ENCODE peak calls at places on chromosome 11, in eight cellular contexts. W is H1, A is A549, F is stomach, O is body of pancreas, V is IMR-90, S is thyroid gland, Z is heart left ventricle. I is an unnamed sample.

GRCh38 chr11:10208045-10208674 is 85.9 kb downstream of the SBF2 start:
- DNase-seq in W (no peak), A (peak), F (no peak), O (no peak), V (peak), S (no peak), Z (no peak), I (no peak)

GRCh38 chr11:12085371-12086251 is 24.8 kb upstream of the MICAL2 start:
- DNase-seq in W (no peak), A (peak), F (no peak), O (no peak), V (peak), S (no peak), Z (no peak), I (no peak)

GRCh38 chr11:14422052-14422813 is 63.2 kb upstream of the RRAS2 start:
- DNase-seq in W (peak), A (peak), F (peak), O (peak), V (peak), S (peak), Z (peak), I (peak)

GRCh38 chr11:80320765-80321164 is 879.9 kb upstream of the TENM4 start:
- DNase-seq in W (no peak), A (no peak), F (no peak), O (no peak), V (no peak), S (no peak), Z (no peak), I (no peak)

GRCh38 chr11:122210378-122210995 is 94.5 kb upstream of the BLID start:
- DNase-seq in W (no peak), A (no peak), F (no peak), O (no peak), V (peak), S (no peak), Z (no peak), I (no peak)

GRCh38 chr11:21814169-21814568 is 378.7 kb upstream of the ANO5 start:
- DNase-seq in W (no peak), A (no peak), F (no peak), O (peak), V (no peak), S (no peak), Z (no peak), I (no peak)

GRCh38 chr11:46247090-46247489 is 30.4 kb upstream of the CREB3L1 start:
- DNase-seq in W (no peak), A (no peak), F (no peak), O (no peak), V (no peak), S (no peak), Z (no peak), I (no peak)

GRCh38 chr11:14413307-14414072 is 54.5 kb upstream of the RRAS2 start:
- DNase-seq in W (peak), A (no peak), F (no peak), O (peak), V (peak), S (no peak), Z (peak), I (no peak)

GRCh38 chr11:119057000-119057769 is at the start of gene HYOU1:
- DNase-seq in W (peak), A (peak), F (peak), O (peak), V (peak), S (peak), Z (peak), I (peak)

GRCh38 chr11:8309311-8309710 is 45.6 kb upstream of the LMO1 start:
- DNase-seq in W (no peak), A (no peak), F (no peak), O (no peak), V (no peak), S (no peak), Z (no peak), I (no peak)

GRCh38 chr11:69892237-69892985 is 73.2 kb upstream of the FGF3 start:
- DNase-seq in W (peak), A (no peak), F (no peak), O (no peak), V (no peak), S (no peak), Z (no peak), I (no peak)

DNA sequence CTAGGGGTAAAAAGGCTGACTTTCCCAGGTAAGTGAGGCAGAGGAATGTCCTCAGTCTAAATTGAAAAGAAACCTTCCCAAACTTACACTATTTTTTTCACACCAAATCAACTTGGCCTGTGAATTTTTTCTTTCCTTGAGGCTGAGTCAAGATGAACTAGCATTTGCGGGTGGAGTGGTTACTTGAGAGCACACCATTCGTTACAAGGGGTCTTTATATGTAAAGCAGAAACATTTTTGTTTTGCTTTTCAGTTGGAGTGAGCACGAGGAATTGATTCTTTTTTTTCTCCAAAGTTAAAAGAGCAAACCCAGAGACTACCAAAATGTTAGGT is 36.4 kb downstream of the MAML2 start:
- DNase-seq in W (no peak), A (no peak), F (no peak), O (no peak), V (no peak), S (no peak), Z (no peak), I (no peak)
- H3K4me3 ChIP-seq in W (no peak), A (peak), F (peak), O (no peak), V (peak), S (no peak), Z (peak), I (peak)

GRCh38 chr11:1936781-1937615 is 10.1 kb upstream of the MRPL23 start:
- DNase-seq in W (peak), A (no peak), F (no peak), O (no peak), V (no peak), S (no peak), Z (no peak), I (no peak)

GRCh38 chr11:1934326-1935155 is 12.6 kb upstream of the MRPL23 start:
- DNase-seq in W (no peak), A (no peak), F (no peak), O (no peak), V (no peak), S (no peak), Z (no peak), I (no peak)

GRCh38 chr11:1933416-1934325 is 13.5 kb upstream of the MRPL23 start:
- DNase-seq in W (no peak), A (no peak), F (no peak), O (no peak), V (no peak), S (no peak), Z (no peak), I (no peak)

GRCh38 chr11:1936072-1936780 is 10.9 kb upstream of the MRPL23 start:
- DNase-seq in W (peak), A (no peak), F (no peak), O (no peak), V (no peak), S (no peak), Z (no peak), I (no peak)

GRCh38 chr11:1935156-1936071 is 11.7 kb upstream of the MRPL23 start:
- DNase-seq in W (peak), A (no peak), F (no peak), O (no peak), V (no peak), S (no peak), Z (no peak), I (no peak)
- H3K27ac ChIP-seq in W (no peak), A (no peak), F (no peak), O (no peak), V (no peak), S (no peak), Z (no peak), I (no peak)

GRCh38 chr11:124072147-124072546 is 31.0 kb upstream of the OR10G7 start:
- DNase-seq in W (no peak), A (no peak), F (no peak), O (no peak), V (no peak), S (no peak), Z (no peak), I (no peak)
- TF ChIP-seq POLR2A in W (no peak), A (no peak), F (no peak), O (no peak), V (no peak), S (no peak), Z (no peak), I (no peak)

DNA sequence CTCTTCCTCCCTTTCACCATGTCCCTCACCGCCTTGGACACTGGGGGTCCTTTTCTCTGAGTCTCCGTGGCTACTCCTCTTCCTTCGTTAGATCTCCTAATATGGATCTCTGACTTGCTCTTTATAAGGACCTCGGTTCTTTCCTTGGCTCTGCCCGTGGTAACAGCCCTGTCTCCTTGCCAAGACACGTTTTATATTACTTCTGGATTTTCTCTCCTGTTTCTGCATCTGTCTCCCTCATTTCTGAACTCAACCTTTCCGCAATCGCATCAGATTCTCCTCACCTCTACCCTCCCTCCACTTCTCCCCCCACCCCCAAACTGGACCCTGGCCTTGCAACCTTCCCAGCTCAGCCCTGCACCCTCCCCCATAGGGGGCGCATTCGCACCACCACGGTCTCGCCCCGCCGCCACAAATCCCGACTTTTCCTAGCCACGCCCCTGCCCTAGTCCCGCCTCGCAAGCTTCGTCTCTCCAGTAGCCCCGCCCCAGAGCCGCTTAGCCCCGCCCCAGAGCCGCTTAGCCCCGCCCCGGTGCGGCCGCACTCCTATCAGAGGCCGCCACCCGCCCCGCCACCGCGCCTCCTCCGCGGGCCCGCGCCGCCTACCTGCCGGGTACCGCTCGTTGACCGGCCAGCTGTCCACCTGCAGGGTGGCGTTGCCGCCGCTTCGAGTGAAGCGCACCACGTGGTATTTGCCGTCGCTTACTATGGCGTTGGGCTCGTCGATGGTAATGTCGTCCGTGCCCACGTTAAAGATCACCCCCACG is 39.0 kb downstream of the SLC22A12 start:
- DNase-seq in W (peak), A (no peak), F (no peak), O (peak), V (no peak), S (no peak), Z (no peak), I (no peak)
- H3K4me3 ChIP-seq in W (no peak), A (no peak), F (peak), O (no peak), V (no peak), S (no peak), Z (no peak), I (no peak)

GRCh38 chr11:85742348-85742747 is 56.4 kb upstream of the CCDC89 start:
- DNase-seq in W (no peak), A (no peak), F (no peak), O (no peak), V (no peak), S (no peak), Z (no peak), I (no peak)
- H3K27ac ChIP-seq in W (no peak), A (no peak), F (peak), O (peak), V (no peak), S (no peak), Z (no peak), I (no peak)

GRCh38 chr11:63767415-63768231 is 952 bp downstream of the ZFTA start:
- DNase-seq in W (peak), A (peak), F (no peak), O (peak), V (peak), S (peak), Z (peak), I (peak)

GRCh38 chr11:63770763-63771162 is 2.2 kb upstream of the ZFTA start:
- DNase-seq in W (no peak), A (no peak), F (no peak), O (no peak), V (no peak), S (no peak), Z (no peak), I (no peak)

GRCh38 chr11:63768232-63769043 is at the start of gene ZFTA:
- DNase-seq in W (peak), A (peak), F (peak), O (peak), V (peak), S (peak), Z (peak), I (peak)

GRCh38 chr11:63769719-63770443 is 1.3 kb upstream of the ZFTA start:
- DNase-seq in W (peak), A (no peak), F (no peak), O (peak), V (no peak), S (no peak), Z (peak), I (no peak)

DNA sequence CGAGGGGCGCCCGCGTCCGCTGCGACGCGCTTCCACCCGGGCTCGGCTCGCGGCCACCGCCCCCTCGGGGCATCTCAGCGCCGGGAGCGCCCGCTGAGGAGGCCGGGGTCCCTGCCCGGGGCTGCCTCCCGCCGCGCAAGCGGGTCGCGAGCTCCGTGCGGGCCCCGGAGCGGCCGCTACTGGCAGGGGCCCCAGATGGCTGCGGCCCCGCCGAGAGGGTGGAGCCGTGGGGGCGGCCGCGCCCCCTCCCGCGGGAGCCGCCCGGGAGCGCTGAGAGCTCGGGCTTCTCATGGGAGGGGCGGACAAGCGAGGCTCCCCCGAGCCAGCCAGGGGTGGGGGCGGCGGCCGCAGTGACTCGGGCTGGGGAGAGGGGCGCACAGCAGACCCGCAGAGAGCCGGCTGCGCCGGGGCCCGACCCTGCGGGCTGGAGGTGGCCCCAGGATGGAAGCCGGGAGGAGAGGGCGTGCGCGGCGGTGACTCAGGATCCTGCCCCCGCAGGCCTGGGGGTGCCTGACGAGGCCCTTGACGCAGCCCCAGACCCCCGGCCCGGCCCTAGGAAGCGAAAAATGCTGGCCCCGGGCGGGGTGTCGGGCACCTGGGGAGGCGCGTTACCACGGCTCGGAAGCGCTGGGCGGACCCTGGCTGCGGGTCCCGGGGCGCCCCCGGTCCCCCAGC is 606 bp upstream of the ZFTA start:
- DNase-seq in W (peak), A (no peak), F (no peak), O (peak), V (no peak), S (no peak), Z (peak), I (no peak)
- TF ChIP-seq POLR2A in W (no peak), A (peak), F (no peak), O (no peak), V (no peak), S (peak), Z (peak), I (no peak)

GRCh38 chr11:75430692-75431532 is 2.1 kb downstream of the KLHL35 start:
- DNase-seq in W (no peak), A (no peak), F (no peak), O (no peak), V (no peak), S (no peak), Z (no peak), I (no peak)

GRCh38 chr11:75429641-75429901 is 3.4 kb downstream of the KLHL35 start:
- DNase-seq in W (no peak), A (no peak), F (no peak), O (no peak), V (no peak), S (no peak), Z (no peak), I (no peak)

GRCh38 chr11:75431533-75432525 is 1.2 kb downstream of the KLHL35 start:
- DNase-seq in W (no peak), A (no peak), F (no peak), O (peak), V (no peak), S (no peak), Z (no peak), I (no peak)

GRCh38 chr11:75428989-75429640 is 3.9 kb downstream of the KLHL35 start:
- DNase-seq in W (no peak), A (no peak), F (no peak), O (no peak), V (no peak), S (no peak), Z (no peak), I (no peak)

DNA sequence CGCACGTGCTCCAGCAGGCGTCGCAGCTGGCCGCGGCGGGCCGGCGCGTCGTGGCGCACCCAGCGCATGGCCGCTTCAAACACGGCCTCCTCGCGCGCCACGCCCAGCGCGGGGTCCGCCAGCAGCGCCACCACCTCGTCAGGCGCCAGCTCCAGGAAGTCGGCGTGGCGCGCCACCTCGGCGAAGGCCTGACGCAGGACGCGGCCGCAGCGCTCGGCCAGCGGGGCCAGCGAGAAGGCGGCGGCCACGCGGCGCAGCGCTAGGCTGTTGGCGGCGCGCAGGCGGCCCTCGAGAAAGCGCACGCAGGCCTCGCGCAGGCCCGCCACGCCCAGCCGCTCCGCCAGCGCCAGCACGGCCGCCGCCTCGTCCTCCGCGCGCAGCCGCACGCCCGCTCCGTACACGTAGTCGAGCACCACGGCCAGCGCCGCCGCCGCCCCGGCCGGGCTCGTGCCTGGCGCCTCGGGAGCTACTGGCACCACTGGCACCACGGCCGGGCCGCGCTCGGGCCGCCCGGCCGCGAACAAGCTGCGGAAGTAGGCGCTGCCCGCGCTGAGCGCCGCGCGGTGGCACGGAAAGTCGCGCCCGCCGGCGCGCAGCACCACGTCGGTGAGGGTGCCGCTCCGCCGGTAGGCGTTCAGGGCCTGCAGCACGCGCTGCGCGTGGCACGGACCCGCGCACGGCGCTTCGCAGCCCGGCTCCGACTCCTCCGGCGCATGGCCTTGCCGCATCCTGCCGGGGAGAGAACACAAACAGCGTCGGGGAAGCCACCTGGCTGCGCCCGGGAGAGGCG is 2.9 kb downstream of the KLHL35 start:
- DNase-seq in W (peak), A (peak), F (peak), O (peak), V (peak), S (peak), Z (peak), I (no peak)
- H3K4me3 ChIP-seq in W (peak), A (peak), F (peak), O (no peak), V (peak), S (peak), Z (peak), I (peak)

I was measured in tibial nerve.